ENCODE peak calls at places on chromosome 3, in ten cellular contexts. K is amniotic stem cell; E is HS-27A; S is tibial artery; U is HT1080; A is breast epithelium; D is HFF-Myc; J is CD4-positive, CD25-positive, alpha-beta regulatory T cell; G is activated CD4-positive, CD25-positive, alpha-beta regulatory T cell; N is GM13977. V is an unnamed sample.

GRCh38 chr3:139117136-139117675 is 72.5 kb upstream of the PRR23C start:
- DNase-seq in K (no peak), E (no peak), G (no peak), U (no peak), D (no peak), N (no peak), J (no peak), A (no peak), S (no peak), V (no peak)

GRCh38 chr3:143601738-143602480 is 246.4 kb downstream of the SLC9A9 start:
- DNase-seq in E (no peak), S (no peak), D (peak), U (peak), G (no peak), K (no peak), J (no peak), A (peak), N (no peak), V (no peak)

GRCh38 chr3:141797167-141797773 is 34.1 kb downstream of the GRK7 start:
- DNase-seq in D (no peak), K (no peak), J (peak), G (no peak), S (peak), U (no peak), A (no peak), N (peak), E (no peak), V (no peak)

GRCh38 chr3:25455316-25456232 is 27.5 kb downstream of the RARB start:
- DNase-seq in K (peak), D (no peak), N (no peak), S (peak), U (no peak), A (no peak), J (no peak), G (no peak), E (no peak), V (no peak)

GRCh38 chr3:187531831-187532230 is 138.4 kb downstream of the SST start:
- DNase-seq in N (no peak), E (no peak), K (no peak), D (no peak), U (no peak), G (no peak), A (no peak), S (no peak), J (no peak), V (no peak)

GRCh38 chr3:150311156-150311555 is 96.9 kb upstream of the TSC22D2 start:
- DNase-seq in J (no peak), E (no peak), A (no peak), N (no peak), S (no peak), U (no peak), D (no peak), K (no peak), G (no peak), V (no peak)

GRCh38 chr3:23840521-23840920 is 34.8 kb downstream of the UBE2E1 start:
- DNase-seq in E (no peak), U (no peak), A (no peak), S (no peak), K (no peak), G (no peak), D (no peak), N (no peak), J (no peak), V (no peak)

GRCh38 chr3:119034256-119035013 is at the start of gene IGSF11:
- DNase-seq in J (peak), K (peak), S (peak), A (peak), N (peak), U (peak), D (no peak), E (no peak), G (peak), V (peak)

GRCh38 chr3:72690646-72691045 is 157.6 kb downstream of the SHQ1 start:
- DNase-seq in A (no peak), N (no peak), U (no peak), J (no peak), D (no peak), K (no peak), S (no peak), E (no peak), G (no peak), V (no peak)

GRCh38 chr3:90011996-90012395 is 904.6 kb downstream of the EPHA3 start:
- DNase-seq in E (no peak), K (no peak), G (no peak), S (no peak), J (no peak), D (no peak), U (no peak), N (no peak), A (no peak), V (no peak)

GRCh38 chr3:171459130-171459941 is 869 bp downstream of the TNIK start:
- DNase-seq in S (peak), A (peak), N (no peak), D (no peak), G (peak), E (no peak), K (no peak), J (peak), U (peak), V (peak)